ENCODE peak calls at places on chromosomes 5 and 9, in nine cellular contexts. S, F, K, P, X, C, H, V and L are unnamed samples. For H3K36me3, the result is how much of the 10 kb centered on the place peaks cover.

GRCh38 chr9:27261517-27262211 is 35.3 kb downstream of the EQTN start:
- DNase-seq in S (no peak), F (no peak), K (no peak), P (no peak), X (no peak), C (no peak), H (no peak), V (peak), L (no peak)

GRCh38 chr9:118751077-118751847 is 618.0 kb downstream of the BRINP1 start:
- DNase-seq in S (no peak), F (no peak), K (no peak), P (no peak), X (no peak), C (no peak), H (no peak), V (no peak), L (no peak)

GRCh38 chr5:159184858-159185381 is 24.4 kb downstream of the RNF145 start:
- DNase-seq in S (no peak), F (no peak), K (no peak), P (no peak), X (no peak), C (no peak), H (no peak), V (no peak), L (no peak)

GRCh38 chr9:127423591-127423933 is 620 bp upstream of the ZNF79 start:
- DNase-seq in S (no peak), F (no peak), K (no peak), P (no peak), X (no peak), C (no peak), H (no peak), V (no peak), L (no peak)

GRCh38 chr5:50663636-50664035 is 2.8 kb upstream of the PARP8 start:
- DNase-seq in S (peak), F (peak), K (peak), P (no peak), X (peak), C (no peak), H (peak), V (no peak), L (no peak)

GRCh38 chr5:143464723-143465490 is 61.4 kb upstream of the NR3C1 start:
- DNase-seq in S (no peak), F (no peak), K (no peak), P (no peak), X (no peak), C (no peak), H (no peak), V (no peak), L (no peak)

GRCh38 chr5:175444060-175444904 is at the start of gene DRD1:
- DNase-seq in S (no peak), F (peak), K (no peak), P (peak), X (peak), C (no peak), H (peak), V (no peak), L (peak)

GRCh38 chr5:108617467-108618435 is 129.9 kb upstream of the FER start:
- DNase-seq in S (no peak), F (no peak), K (no peak), P (no peak), X (no peak), C (no peak), H (no peak), V (no peak), L (no peak)

GRCh38 chr9:116791314-116791713 is 104.2 kb downstream of the TRIM32 start:
- DNase-seq in S (no peak), F (no peak), K (no peak), P (no peak), X (no peak), C (no peak), H (no peak), V (no peak), L (no peak)

GRCh38 chr5:55441107-55441771 is 93.5 kb downstream of the PLPP1 start:
- DNase-seq in S (no peak), F (no peak), K (no peak), P (no peak), X (no peak), C (no peak), H (no peak), V (no peak), L (no peak)

GRCh38 chr5:55440188-55440646 is 94.5 kb downstream of the PLPP1 start:
- DNase-seq in S (no peak), F (no peak), K (peak), P (no peak), X (no peak), C (no peak), H (no peak), V (no peak), L (no peak)

GRCh38 chr5:55437452-55437851 is 97.3 kb downstream of the PLPP1 start:
- DNase-seq in S (no peak), F (no peak), K (no peak), P (no peak), X (no peak), C (no peak), H (no peak), V (no peak), L (no peak)

GRCh38 chr5:55438931-55439477 is 95.8 kb downstream of the PLPP1 start:
- DNase-seq in S (peak), F (no peak), K (peak), P (no peak), X (no peak), C (no peak), H (no peak), V (no peak), L (peak)

GRCh38 chr5:55437859-55438206 is 96.9 kb downstream of the PLPP1 start:
- DNase-seq in S (no peak), F (no peak), K (no peak), P (no peak), X (no peak), C (no peak), H (no peak), V (no peak), L (no peak)
- H3K36me3 ChIP-seq in S (under half), F (under half), K (under half), P (under half), X (half or more), C (under half), H (under half), V (under half), L (under half)

GRCh38 chr9:129191234-129191633 is 13.2 kb upstream of the IER5L start:
- DNase-seq in S (no peak), F (no peak), K (no peak), P (no peak), X (no peak), C (no peak), H (no peak), V (no peak), L (no peak)
- H3K36me3 ChIP-seq in S (under half), F (under half), K (under half), P (under half), X (under half), C (under half), H (under half), V (under half), L (under half)

DNA sequence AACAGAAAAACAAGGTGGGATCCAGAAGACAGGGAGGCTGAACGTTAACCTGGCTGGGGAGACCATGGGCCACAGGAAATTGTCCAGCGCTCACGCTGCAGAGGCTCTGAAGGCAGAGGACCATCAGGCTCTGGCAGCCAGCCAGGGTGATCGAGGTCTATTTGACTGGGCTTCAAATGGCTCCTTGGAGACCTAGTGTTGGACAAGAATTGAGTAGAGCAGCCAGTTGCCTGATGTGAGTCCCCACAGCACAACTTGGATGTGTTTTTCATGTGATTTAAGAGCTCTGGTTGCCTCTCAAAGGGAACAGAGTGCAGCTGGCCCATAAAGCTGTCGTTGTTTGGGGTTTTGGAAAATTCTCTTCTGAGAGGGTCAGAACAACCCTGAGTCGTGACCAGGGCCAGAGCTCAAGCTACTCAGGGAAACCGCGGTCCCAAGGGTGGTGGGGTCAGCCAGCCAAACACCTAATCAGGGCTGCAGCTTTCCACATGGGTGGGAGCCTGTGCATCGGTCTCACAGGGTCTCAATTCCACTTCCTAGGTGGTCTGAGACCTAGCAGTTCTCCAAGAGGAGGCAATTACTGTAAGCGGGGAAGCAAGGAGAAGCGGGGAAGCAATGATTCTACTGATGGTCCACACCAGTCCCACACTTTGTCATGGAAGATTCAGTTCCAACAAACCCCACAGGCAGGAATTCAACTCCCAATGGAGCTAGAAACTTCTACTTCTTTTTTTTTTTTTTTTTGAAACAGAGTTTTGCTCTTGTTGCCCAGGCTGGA is 158.9 kb upstream of the RAI14 start:
- DNase-seq in S (peak), F (no peak), K (peak), P (no peak), X (peak), C (peak), H (peak), V (no peak), L (peak)
- H3K36me3 ChIP-seq in S (under half), F (under half), K (under half), P (under half), X (under half), C (under half), H (under half), V (under half), L (under half)

GRCh38 chr9:92403153-92403552 is 1.2 kb downstream of the OGN start:
- DNase-seq in S (no peak), F (no peak), K (no peak), P (no peak), X (no peak), C (no peak), H (no peak), V (no peak), L (no peak)
- H3K36me3 ChIP-seq in S (under half), F (under half), K (under half), P (under half), X (under half), C (under half), H (under half), V (under half), L (under half)

GRCh38 chr5:1465966-1466471 is 20.8 kb upstream of the SLC6A3 start:
- DNase-seq in S (no peak), F (no peak), K (peak), P (no peak), X (no peak), C (no peak), H (peak), V (no peak), L (peak)
- H3K36me3 ChIP-seq in S (under half), F (half or more), K (half or more), P (half or more), X (half or more), C (under half), H (under half), V (under half), L (under half)

GRCh38 chr5:43643750-43644149 is 40.8 kb downstream of the NNT start:
- DNase-seq in S (no peak), F (no peak), K (no peak), P (no peak), X (no peak), C (no peak), H (no peak), V (no peak), L (no peak)

GRCh38 chr5:43643327-43643726 is 40.3 kb downstream of the NNT start:
- DNase-seq in S (no peak), F (no peak), K (no peak), P (no peak), X (no peak), C (no peak), H (no peak), V (no peak), L (no peak)

GRCh38 chr5:43638556-43638955 is 35.6 kb downstream of the NNT start:
- DNase-seq in S (no peak), F (no peak), K (no peak), P (no peak), X (no peak), C (no peak), H (no peak), V (no peak), L (no peak)

GRCh38 chr5:43639566-43639965 is 36.6 kb downstream of the NNT start:
- DNase-seq in S (no peak), F (no peak), K (no peak), P (no peak), X (no peak), C (no peak), H (no peak), V (no peak), L (no peak)

DNA sequence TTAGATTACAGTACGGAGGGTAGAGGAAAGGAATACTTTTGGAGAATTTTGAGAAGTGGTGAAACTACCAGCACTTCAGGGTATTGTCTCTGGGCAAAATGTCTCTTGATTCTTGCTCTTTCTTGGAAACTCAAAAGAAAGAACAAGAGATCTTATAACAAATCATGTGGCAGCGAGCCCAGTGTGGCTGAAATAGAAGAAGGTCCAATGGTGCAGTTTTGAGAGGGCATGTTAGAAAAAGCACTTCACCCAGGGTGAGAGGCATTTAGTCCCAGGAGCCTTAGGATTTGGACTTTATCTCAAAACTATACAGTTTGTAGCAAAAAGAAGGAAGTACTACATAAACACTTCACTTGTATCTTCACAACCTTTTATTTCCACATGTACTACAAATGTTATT is 39.4 kb downstream of the NNT start:
- DNase-seq in S (no peak), F (no peak), K (no peak), P (no peak), X (no peak), C (no peak), H (no peak), V (no peak), L (no peak)
- H3K36me3 ChIP-seq in S (under half), F (under half), K (under half), P (under half), X (half or more), C (under half), H (under half), V (under half), L (under half)

GRCh38 chr9:137787786-137788505 is 89.6 kb upstream of the CACNA1B start:
- DNase-seq in S (no peak), F (no peak), K (peak), P (no peak), X (no peak), C (no peak), H (no peak), V (no peak), L (peak)

GRCh38 chr9:137791947-137792346 is 85.6 kb upstream of the CACNA1B start:
- DNase-seq in S (no peak), F (no peak), K (no peak), P (no peak), X (no peak), C (no peak), H (no peak), V (no peak), L (no peak)

GRCh38 chr9:137787376-137787775 is 90.2 kb upstream of the CACNA1B start:
- DNase-seq in S (no peak), F (no peak), K (peak), P (no peak), X (no peak), C (no peak), H (no peak), V (no peak), L (peak)

GRCh38 chr9:137788561-137789294 is 88.9 kb upstream of the CACNA1B start:
- DNase-seq in S (no peak), F (no peak), K (peak), P (no peak), X (no peak), C (no peak), H (no peak), V (no peak), L (peak)

GRCh38 chr9:137789295-137789895 is 88.2 kb upstream of the CACNA1B start:
- DNase-seq in S (no peak), F (no peak), K (peak), P (no peak), X (no peak), C (no peak), H (no peak), V (no peak), L (peak)
- H3K36me3 ChIP-seq in S (under half), F (half or more), K (half or more), P (half or more), X (half or more), C (half or more), H (under half), V (under half), L (under half)

GRCh38 chr9:104138243-104138642 is 44.1 kb downstream of the SMC2 start:
- DNase-seq in S (no peak), F (no peak), K (no peak), P (no peak), X (no peak), C (no peak), H (no peak), V (no peak), L (no peak)
- H3K36me3 ChIP-seq in S (under half), F (under half), K (half or more), P (under half), X (half or more), C (under half), H (under half), V (under half), L (under half)

GRCh38 chr9:113538646-113539430 is 75.3 kb downstream of the RGS3 start:
- DNase-seq in S (peak), F (no peak), K (peak), P (peak), X (no peak), C (peak), H (no peak), V (no peak), L (no peak)
- H3K36me3 ChIP-seq in S (under half), F (under half), K (under half), P (under half), X (half or more), C (under half), H (under half), V (under half), L (under half)

GRCh38 chr5:1333986-1334385 is 10.9 kb downstream of the CLPTM1L start:
- DNase-seq in S (no peak), F (no peak), K (no peak), P (peak), X (no peak), C (no peak), H (no peak), V (no peak), L (peak)
- H3K36me3 ChIP-seq in S (half or more), F (half or more), K (half or more), P (half or more), X (half or more), C (half or more), H (under half), V (under half), L (half or more)